ENCODE peak calls at places on chromosomes 13 and 19, in five cellular contexts. J is CD4-positive, CD25-positive, alpha-beta regulatory T cell; X is posterior cingulate gyrus; E is CD4-positive, alpha-beta T cell; F is HL-60. G is an unnamed sample.

GRCh38 chr19:45474941-45475516 is 7.2 kb downstream of the FOSB start:
- DNase-seq in J (no peak), X (no peak), E (no peak), F (no peak), G (no peak)

GRCh38 chr13:52004508-52005183 is 6.6 kb downstream of the ATP7B start:
- DNase-seq in J (no peak), X (no peak), E (no peak), F (no peak), G (no peak)

GRCh38 chr13:99766641-99767045 is 204.9 kb downstream of the ZIC5 start:
- DNase-seq in J (no peak), X (no peak), E (no peak), F (no peak), G (no peak)

GRCh38 chr13:41122838-41123237 is 9.8 kb downstream of the KBTBD6 start:
- DNase-seq in J (no peak), X (no peak), E (no peak), F (no peak), G (no peak)

GRCh38 chr13:82634946-82635345 is 1247.3 kb downstream of the SLITRK1 start:
- DNase-seq in J (no peak), X (no peak), E (no peak), F (no peak), G (no peak)

GRCh38 chr19:49854861-49855263 is 3.9 kb downstream of the PTOV1 start:
- DNase-seq in J (no peak), X (no peak), E (no peak), F (no peak), G (no peak)

GRCh38 chr13:102779426-102780159 is 6.0 kb upstream of the TEX30 start:
- DNase-seq in J (peak), X (no peak), E (no peak), F (no peak), G (no peak)

GRCh38 chr19:56476671-56477428 is at the start of gene ZNF667:
- DNase-seq in J (peak), X (peak), E (no peak), F (peak), G (no peak)

GRCh38 chr13:46523972-46524737 is 28.8 kb upstream of the LRCH1 start:
- DNase-seq in J (no peak), X (no peak), E (no peak), F (no peak), G (no peak)

GRCh38 chr19:8697671-8698432 is 743 bp downstream of the ACTL9 start:
- DNase-seq in J (peak), X (peak), E (no peak), F (no peak), G (no peak)